ENCODE peak calls at places on chromosomes 16 and 17, in five cellular contexts. U is Caco-2; W is mesenchymal stem cell; A is stimulated activated CD4-positive, alpha-beta T cell treated with anti-CD3 and anti-CD28 coated beads, Interleukin-12 subunit alpha, Interleukin-12 subunit beta, amount 100 ng/mL, for 48 hours; G is GM12865. E is an unnamed sample.

GRCh38 chr17:66627985-66628384 is 206.9 kb upstream of the CACNG5 start:
- DNase-seq in U (no peak), W (no peak), A (no peak), G (no peak), E (no peak)

GRCh38 chr16:12672986-12673385 is 130.7 kb downstream of the CPPED1 start:
- DNase-seq in U (no peak), W (no peak), A (no peak), G (no peak), E (no peak)

GRCh38 chr17:37714897-37715296 is 30.0 kb downstream of the HNF1B start:
- DNase-seq in U (no peak), W (no peak), A (no peak), G (no peak), E (no peak)

GRCh38 chr17:45371414-45372324 is 54.8 kb upstream of the MAP3K14 start:
- DNase-seq in U (peak), W (peak), A (peak), G (no peak), E (no peak)

GRCh38 chr16:16007743-16008111 is 58.3 kb downstream of the ABCC1 start:
- DNase-seq in U (no peak), W (no peak), A (no peak), G (peak), E (no peak)

GRCh38 chr16:83336630-83337029 is 471.1 kb upstream of the HSBP1 start:
- DNase-seq in U (no peak), W (peak), A (no peak), G (no peak), E (no peak)

GRCh38 chr17:63773272-63774140 is at the start of gene CCDC47:
- DNase-seq in U (peak), W (peak), A (peak), G (peak), E (peak)

GRCh38 chr17:17906418-17907215 is 65.6 kb downstream of the TOM1L2 start:
- DNase-seq in U (no peak), W (no peak), A (no peak), G (no peak), E (no peak)

GRCh38 chr16:16075463-16076399 is 126.3 kb downstream of the ABCC1 start:
- DNase-seq in U (no peak), W (peak), A (no peak), G (no peak), E (no peak)

GRCh38 chr17:43829738-43830137 is 3.2 kb downstream of the MPP3 start:
- DNase-seq in U (no peak), W (no peak), A (no peak), G (no peak), E (no peak)